ENCODE peak calls at places on chromosomes 6 and 20, in four cellular contexts. D is mesendoderm, E is IMR-90, C is trophoblast cell. P is an unnamed sample.

GRCh38 chr6:5050009-5050408 is 35.1 kb upstream of the PPP1R3G start:
- DNase-seq in C (no peak), D (no peak), E (no peak), P (no peak)

GRCh38 chr6:72245565-72245964 is 359.2 kb downstream of the RIMS1 start:
- DNase-seq in E (peak), D (peak), C (no peak), P (peak)

GRCh38 chr20:17395729-17396128 is 135.4 kb downstream of the BFSP1 start:
- DNase-seq in D (no peak), C (no peak), E (no peak), P (no peak)

GRCh38 chr6:168937061-168937460 is 316.6 kb downstream of the THBS2 start:
- DNase-seq in C (peak), E (peak), D (peak), P (no peak)

GRCh38 chr6:72760130-72760793 is 138.4 kb downstream of the KCNQ5 start:
- DNase-seq in C (no peak), E (peak), D (no peak), P (no peak)

GRCh38 chr6:122568865-122569264 is 41.3 kb upstream of the PKIB start:
- DNase-seq in C (no peak), E (no peak), D (no peak), P (no peak)

GRCh38 chr20:57451759-57452661 is 60.8 kb downstream of the RBM38 start:
- DNase-seq in E (no peak), C (no peak), D (no peak), P (no peak)

GRCh38 chr20:4873396-4873795 is 127.9 kb downstream of the SLC23A2 start:
- DNase-seq in C (no peak), D (no peak), E (no peak), P (no peak)

GRCh38 chr20:20366896-20367680 is 816 bp upstream of the INSM1 start:
- DNase-seq in D (peak), C (no peak), E (no peak), P (peak)

GRCh38 chr6:1641391-1641790 is 31.7 kb downstream of the FOXC1 start:
- DNase-seq in E (no peak), C (peak), D (peak), P (no peak)

GRCh38 chr20:20786428-20786827 is 74.0 kb upstream of the RALGAPA2 start:
- DNase-seq in E (no peak), D (no peak), C (peak), P (no peak)

GRCh38 chr6:146154197-146154596 is 125.3 kb downstream of the GRM1 start:
- DNase-seq in C (no peak), E (no peak), D (no peak), P (peak)

GRCh38 chr6:149236584-149236983 is 80.9 kb upstream of the TAB2 start:
- DNase-seq in E (no peak), D (no peak), C (no peak), P (no peak)

GRCh38 chr6:13397359-13398080 is 69.2 kb upstream of the TBC1D7 start:
- DNase-seq in E (no peak), C (no peak), D (no peak), P (no peak)

GRCh38 chr6:20438462-20439070 is 36.9 kb downstream of the E2F3 start:
- DNase-seq in C (no peak), E (no peak), D (no peak), P (no peak)

GRCh38 chr6:80543598-80544181 is 437.2 kb downstream of the BCKDHB start:
- DNase-seq in C (no peak), E (peak), D (no peak), P (no peak)

GRCh38 chr6:140051521-140052455 is 677.3 kb upstream of the CITED2 start:
- DNase-seq in E (peak), C (peak), D (no peak), P (no peak)

GRCh38 chr20:52500150-52500549 is 308.6 kb upstream of the ZFP64 start:
- DNase-seq in C (no peak), D (no peak), E (no peak), P (no peak)

GRCh38 chr20:6707231-6707870 is 60.1 kb upstream of the BMP2 start:
- DNase-seq in D (peak), C (no peak), E (no peak), P (no peak)

DNA sequence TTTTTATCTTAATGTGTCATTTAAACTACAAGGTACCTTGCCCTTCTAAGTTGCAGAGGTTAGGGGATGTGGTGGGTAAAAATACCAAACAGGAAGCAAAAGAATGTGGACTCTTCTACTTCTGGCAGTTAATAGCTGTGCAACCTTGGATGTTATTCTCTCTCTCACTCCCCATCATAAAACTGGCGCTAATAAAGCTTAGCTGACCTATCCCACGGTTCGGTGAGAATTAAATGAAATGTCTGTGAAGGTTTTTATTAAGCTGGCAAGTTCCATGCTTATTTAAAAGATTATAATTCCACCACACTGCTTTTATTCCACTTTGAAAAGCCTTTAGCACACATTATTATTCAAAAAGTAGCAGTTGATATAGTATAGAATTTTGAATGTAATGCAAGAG is 127.8 kb upstream of the SLC22A23 start:
- DNase-seq in C (no peak), D (no peak), E (no peak), P (no peak)
- H3K4me2 ChIP-seq in C (no peak), D (no peak), E (no peak), P (no peak)

DNA sequence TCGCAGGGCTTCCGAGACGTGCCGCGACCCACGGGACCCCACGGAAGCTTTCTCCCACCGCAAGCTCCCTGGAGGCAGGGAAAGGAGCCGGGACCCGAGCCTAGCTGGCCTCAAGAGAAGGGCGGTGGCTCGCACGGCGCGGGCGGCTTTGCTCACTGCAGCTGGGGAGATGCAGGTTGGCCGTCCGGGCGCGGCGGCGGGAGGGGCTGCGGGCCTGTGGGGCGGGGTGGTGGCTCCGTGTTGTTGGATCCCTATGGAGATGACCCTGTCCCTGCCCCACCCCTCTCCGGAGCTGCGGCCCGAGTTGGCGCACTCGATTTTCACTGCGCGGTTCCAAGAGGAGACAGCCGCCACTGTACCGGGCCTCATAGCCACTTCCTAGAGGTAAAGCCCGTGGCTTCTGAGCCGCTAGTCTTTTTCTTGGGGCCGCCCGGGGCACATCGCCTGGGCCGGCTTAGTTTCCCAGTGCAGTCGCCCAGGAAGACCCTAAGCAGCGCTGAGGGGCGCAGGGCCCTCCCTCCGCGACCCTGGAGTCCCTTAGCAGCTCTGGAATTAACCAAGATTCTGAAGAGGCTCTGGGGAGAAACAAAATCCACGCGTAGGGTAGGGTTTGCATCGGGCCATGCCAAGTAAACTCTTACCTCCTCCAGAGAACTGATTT is at the start of gene ECT2L:
- DNase-seq in E (no peak), C (peak), D (peak), P (peak)
- H4K8ac ChIP-seq in E (no peak), C (peak), D (peak), P (no peak)

DNA sequence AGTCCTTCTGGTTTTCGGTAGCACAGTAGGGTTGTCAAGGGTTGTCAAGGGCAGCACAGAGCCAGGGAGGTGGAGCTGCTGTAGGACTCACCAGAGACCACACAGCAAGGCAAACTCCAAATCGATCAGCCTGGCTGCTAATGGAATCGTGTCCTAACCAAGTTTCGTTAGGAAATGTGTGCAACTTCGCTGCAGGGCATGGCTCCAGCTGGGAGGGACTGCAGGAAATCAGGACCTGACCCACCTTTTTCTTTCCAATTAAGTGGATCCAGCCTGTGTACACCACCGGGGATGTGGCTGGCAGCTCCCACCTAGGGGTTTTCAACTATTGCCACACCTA is 251.7 kb upstream of the QKI start:
- DNase-seq in C (no peak), E (no peak), D (no peak), P (no peak)
- H3K4me2 ChIP-seq in C (no peak), E (no peak), D (no peak), P (no peak)

GRCh38 chr6:41697902-41698349 is 37.5 kb downstream of the TFEB start:
- DNase-seq in E (peak), C (peak), D (no peak), P (no peak)
- H4K8ac ChIP-seq in E (peak), C (peak), D (no peak), P (no peak)

DNA sequence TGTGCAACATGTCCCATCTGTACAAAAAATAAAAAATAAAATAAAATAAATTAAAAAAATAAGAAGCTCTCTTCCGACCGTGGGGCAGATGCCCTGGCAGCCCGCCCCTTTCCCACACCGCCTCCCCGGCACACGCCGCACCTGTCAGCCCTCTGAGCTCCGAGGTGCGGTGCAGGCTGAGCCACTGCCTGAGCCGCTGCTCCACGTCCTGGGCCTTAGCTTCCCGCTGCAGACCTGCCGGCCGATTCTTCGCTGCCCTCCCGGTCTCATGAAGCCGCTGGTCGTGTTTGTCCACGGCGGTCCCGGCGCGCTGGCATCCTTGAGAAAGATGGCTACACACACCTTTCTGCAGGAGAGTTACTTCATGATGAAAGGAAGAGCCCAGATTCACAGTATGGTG is 10.7 kb upstream of the CLPSL2 start:
- DNase-seq in C (no peak), E (no peak), D (no peak), P (peak)
- H3K4me2 ChIP-seq in C (no peak), E (no peak), D (no peak), P (no peak)

P was measured in H9.